ENCODE peak calls at places on chromosomes 13 and 19, in seven cellular contexts. K is PC-9, T is right atrium auricular region, O is GM13977, G is glutamatergic neuron, H is PC-3, Z is colonic mucosa. X is an unnamed sample.

GRCh38 chr13:75635101-75635620 is 969 bp upstream of the LMO7 start:
- DNase-seq in K (no peak), H (no peak), G (no peak), T (no peak), O (peak; percentile 32), Z (no peak), X (no peak)

GRCh38 chr13:100610399-100611347 is 22.1 kb upstream of the GGACT start:
- DNase-seq in H (no peak), T (no peak), K (no peak), G (no peak), Z (no peak), O (no peak), X (no peak)

GRCh38 chr19:5356428-5356827 is 15.8 kb upstream of the PTPRS start:
- DNase-seq in K (no peak), G (no peak), H (no peak), Z (no peak), O (no peak), T (no peak), X (no peak)

GRCh38 chr13:29859971-29860370 is 9.6 kb upstream of the UBL3 start:
- DNase-seq in O (no peak), Z (no peak), T (no peak), K (no peak), H (peak; percentile 54), G (no peak), X (no peak)

GRCh38 chr13:51330741-51331140 is 8.8 kb upstream of the SERPINE3 start:
- DNase-seq in O (peak; percentile 44), T (no peak), Z (no peak), H (no peak), G (no peak), K (no peak), X (peak; percentile 79)

GRCh38 chr13:92224052-92224821 is 825.8 kb downstream of the GPC5 start:
- DNase-seq in O (no peak), T (no peak), K (no peak), Z (no peak), G (no peak), H (no peak), X (no peak)

GRCh38 chr13:22111961-22112360 is 441.1 kb downstream of the FGF9 start:
- DNase-seq in G (no peak), T (no peak), K (no peak), H (no peak), O (no peak), Z (no peak), X (no peak)

GRCh38 chr19:47779524-47780214 is 1.2 kb downstream of the SELENOW start:
- DNase-seq in G (no peak), Z (peak; percentile 53), H (no peak), K (no peak), O (no peak), T (no peak), X (no peak)

GRCh38 chr19:2122982-2123381 is 26.3 kb downstream of the IZUMO4 start:
- DNase-seq in Z (no peak), T (no peak), O (no peak), H (no peak), G (no peak), K (no peak), X (no peak)

GRCh38 chr13:21429217-21429616 is 29.9 kb downstream of the ZDHHC20 start:
- DNase-seq in H (no peak), G (no peak), Z (no peak), T (no peak), O (no peak), K (no peak), X (no peak)

GRCh38 chr19:834216-834615 is 6.6 kb downstream of the AZU1 start:
- DNase-seq in G (no peak), H (no peak), Z (no peak), T (no peak), K (no peak), O (no peak), X (no peak)

GRCh38 chr13:24684600-24684998 is 4.4 kb downstream of the ATP12A start:
- DNase-seq in G (no peak), K (no peak), O (peak; percentile 44), H (no peak), T (no peak), Z (no peak), X (no peak)

GRCh38 chr19:33864311-33864850 is 67.7 kb downstream of the KCTD15 start:
- DNase-seq in O (no peak), G (no peak), Z (peak; percentile 35), H (peak; percentile 2), K (no peak), T (no peak), X (no peak)

GRCh38 chr13:40153516-40153915 is 498.1 kb downstream of the COG6 start:
- DNase-seq in K (no peak), H (no peak), G (no peak), T (no peak), Z (no peak), O (no peak), X (no peak)

GRCh38 chr19:53992815-53993214 is 1.4 kb downstream of the CACNG6 start:
- DNase-seq in H (no peak), O (no peak), K (no peak), T (no peak), G (no peak), Z (no peak), X (no peak)

GRCh38 chr19:4976412-4977298 is 7.7 kb downstream of the KDM4B start:
- DNase-seq in Z (peak; percentile 45), H (peak; percentile 89), T (peak; percentile 96), O (no peak), G (peak; percentile 53), K (no peak), X (no peak)

GRCh38 chr19:56119585-56119978 is 1.5 kb downstream of the ZNF787 start:
- DNase-seq in H (peak; percentile 12), Z (peak; percentile 81), K (peak; percentile 31), O (no peak), T (no peak), G (no peak), X (no peak)

GRCh38 chr13:21259571-21260455 is 83.4 kb downstream of the MRPL57 start:
- DNase-seq in T (no peak), O (no peak), K (no peak), Z (no peak), G (no peak), H (no peak), X (no peak)

GRCh38 chr13:80924596-80924995 is 583.7 kb upstream of the SPRY2 start:
- DNase-seq in H (no peak), G (no peak), K (no peak), T (no peak), O (no peak), Z (no peak), X (no peak)

GRCh38 chr19:2477141-2477710 is 1.3 kb downstream of the GADD45B start:
- DNase-seq in G (no peak), Z (peak; percentile 77), O (no peak), K (peak; percentile 52), T (no peak), H (peak; percentile 50), X (no peak)

GRCh38 chr19:54439174-54439851 is 9.7 kb upstream of the LENG8 start:
- DNase-seq in H (peak; percentile 68), Z (no peak), T (no peak), K (no peak), O (no peak), G (peak; percentile 77), X (no peak)

GRCh38 chr13:75345191-75345590 is 136.8 kb downstream of the TBC1D4 start:
- DNase-seq in Z (no peak), H (no peak), G (no peak), K (no peak), T (no peak), O (no peak), X (no peak)

GRCh38 chr13:112172641-112173171 is 105.8 kb downstream of the SOX1 start:
- DNase-seq in Z (no peak), T (no peak), K (no peak), H (no peak), G (no peak), O (no peak), X (no peak)

DNA sequence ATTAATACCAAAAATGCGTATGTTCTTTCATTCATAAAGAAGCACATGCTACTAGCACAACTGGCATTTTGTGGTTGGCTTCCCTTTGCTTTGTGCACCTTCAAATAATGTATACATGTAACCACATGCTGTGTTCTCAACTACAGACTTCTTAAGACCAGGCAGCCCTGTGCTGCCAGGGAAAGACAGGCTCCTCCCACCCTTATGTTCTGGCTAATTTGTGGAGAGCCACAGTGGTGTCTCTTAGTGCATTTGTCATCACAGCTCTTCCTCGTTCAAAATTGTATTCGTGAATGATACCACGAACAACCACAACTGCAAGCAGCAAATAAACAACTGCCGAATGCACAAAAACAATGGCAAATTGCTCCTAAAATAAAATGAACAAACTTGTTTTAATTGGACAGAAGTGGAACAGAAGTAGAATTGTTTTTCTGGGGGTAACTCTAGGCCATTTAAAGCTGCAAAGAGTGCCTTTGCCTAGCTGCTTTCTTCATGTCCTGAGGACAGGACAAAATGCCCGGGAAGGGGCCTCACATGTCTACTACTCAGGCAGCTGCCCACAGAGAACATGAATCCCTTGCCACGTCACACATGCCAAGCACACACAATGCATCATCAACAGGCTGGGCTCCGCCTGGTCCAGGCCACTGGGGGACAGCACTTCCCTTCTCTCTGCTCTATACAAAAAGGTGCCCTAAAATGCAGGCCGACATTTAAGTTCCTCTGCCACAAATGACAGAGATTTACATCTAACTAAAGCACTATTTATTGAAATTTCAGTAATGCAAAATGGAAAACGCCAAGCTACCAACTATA is 21.7 kb downstream of the IRS2 start:
- DNase-seq in Z (no peak), G (peak; percentile 27), O (no peak), H (no peak), K (no peak), T (no peak), X (no peak)
- TF ChIP-seq CTCF in Z (no peak), G (no peak), O (no peak), H (peak; percentile 15), K (no peak), T (peak; percentile 46), X (peak; percentile 36)

DNA sequence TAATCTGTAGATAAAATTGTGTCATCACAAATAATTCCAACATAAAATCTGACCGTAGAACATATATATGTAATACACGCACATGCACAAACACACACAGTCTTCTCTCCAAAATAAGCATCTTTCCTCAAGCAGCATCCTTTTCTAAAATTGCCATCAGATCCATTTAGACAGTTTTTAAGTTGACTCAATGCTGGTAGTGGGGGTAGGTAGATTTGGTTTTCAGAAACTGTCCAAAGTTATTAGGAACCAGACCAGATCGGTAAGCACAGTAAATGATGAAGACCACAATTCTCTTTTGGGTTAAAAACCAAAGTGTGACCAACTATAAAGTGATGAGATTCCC is 64.6 kb downstream of the SERP2 start:
- DNase-seq in O (no peak), T (no peak), H (no peak), Z (no peak), K (no peak), G (no peak), X (no peak)
- TF ChIP-seq CTCF in O (no peak), T (no peak), H (no peak), Z (no peak), K (peak; percentile 5), G (peak; percentile 29), X (no peak)

GRCh38 chr19:49056101-49056901 is 1.2 kb downstream of the CGB7 start:
- DNase-seq in G (peak; percentile 75), K (peak; percentile 77), H (peak; percentile 52), Z (peak; percentile 72), O (peak; percentile 90), T (no peak), X (no peak)
- TF ChIP-seq CTCF in G (peak; percentile 34), K (peak; percentile 78), H (peak; percentile 18), Z (no peak), O (peak; percentile 14), T (peak; percentile 68), X (peak; percentile 43)

DNA sequence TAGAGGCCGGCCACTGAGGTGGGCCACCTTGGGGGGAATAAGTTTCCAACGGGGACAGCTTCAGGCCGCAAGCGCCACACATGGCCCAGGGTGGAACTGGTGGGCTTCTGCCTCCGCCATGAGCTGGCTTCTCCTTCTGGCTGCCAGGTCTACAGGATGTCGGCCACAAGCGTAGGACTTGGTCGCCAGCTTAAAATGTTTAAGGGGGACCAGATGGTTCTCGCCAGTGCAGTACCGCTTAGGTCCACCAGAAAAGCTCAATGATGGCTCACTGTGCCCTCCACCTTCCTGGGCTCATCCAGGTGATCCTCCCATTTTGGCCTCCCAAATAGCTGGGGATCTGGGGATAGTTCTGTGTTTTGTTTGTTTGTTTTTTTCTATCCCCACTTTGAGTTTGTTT is 38.7 kb upstream of the ZNF254 start:
- DNase-seq in Z (no peak), T (no peak), O (no peak), H (no peak), K (no peak), G (no peak), X (no peak)
- TF ChIP-seq CTCF in Z (no peak), T (no peak), O (no peak), H (no peak), K (no peak), G (peak; percentile 23), X (peak; percentile 4)

X was measured in retinal pigment epithelial cell.